ENCODE peak calls at places on chromosomes 4 and X, in nine cellular contexts. G is D721Med; S is stimulated activated CD4-positive, alpha-beta T cell treated with anti-CD3 and anti-CD28 coated beads, Interleukin-1b, Interleukin-23, amount 100 ng/mL, for 24 hours; U is NCI-H2081; Q is activated CD4-positive, alpha-beta T cell treated with anti-CD3 and anti-CD28 coated beads, Interleukin-2, amount 50 U/mL, for 1 hour; J is fibroblast of lung; Y is central memory CD4-positive, alpha-beta T cell; K is activated T-helper 1 cell treated with anti-CD3 and anti-CD28 coated beads, Interleukin-12 subunit alpha, Interleukin-12 subunit beta, Interleukin-2, Interleukin-4 antibody, amounts not matched to agents 30 ng/mL and 10 ng/mL and 1 ng/mL, durations not matched to agents 14 hours and 24 hours and 36 hours; W is HS-5. A is an unnamed sample.

GRCh38 chrX:23012636-23013035 is 12.9 kb downstream of the DDX53 start:
- DNase-seq in Q (no peak), J (no peak), G (no peak), K (no peak), S (no peak), Y (no peak), W (no peak), U (no peak), A (no peak)

GRCh38 chrX:22314692-22315091 is 42.0 kb downstream of the CBLL2 start:
- DNase-seq in Y (no peak), Q (no peak), K (no peak), J (peak), G (no peak), W (no peak), S (no peak), U (no peak), A (no peak)

GRCh38 chr4:11367371-11367770 is 61.3 kb downstream of the HS3ST1 start:
- DNase-seq in Y (no peak), G (no peak), Q (no peak), U (no peak), J (peak), S (no peak), W (no peak), K (no peak), A (no peak)

GRCh38 chr4:182716207-182716606 is 201.0 kb downstream of the DCTD start:
- DNase-seq in U (no peak), S (no peak), Q (no peak), K (no peak), Y (no peak), W (no peak), J (no peak), G (no peak), A (no peak)

GRCh38 chr4:151176711-151177110 is 77.3 kb downstream of the RPS3A start:
- DNase-seq in G (no peak), K (no peak), U (no peak), Q (no peak), S (no peak), J (no peak), Y (no peak), W (no peak), A (no peak)

GRCh38 chr4:165077034-165077578 is 23.4 kb downstream of the TRIM75 start:
- DNase-seq in K (no peak), S (no peak), G (no peak), U (no peak), J (no peak), Q (no peak), Y (no peak), W (no peak), A (no peak)

GRCh38 chrX:34509394-34509793 is 147.7 kb downstream of the TMEM47 start:
- DNase-seq in Y (no peak), W (no peak), Q (no peak), K (no peak), J (no peak), U (no peak), S (no peak), G (no peak), A (no peak)

GRCh38 chr4:41865981-41866798 is 69.0 kb upstream of the TMEM33 start:
- DNase-seq in G (no peak), J (no peak), K (no peak), U (no peak), Y (no peak), S (no peak), Q (no peak), W (no peak), A (no peak)

GRCh38 chrX:151901821-151902220 is 10.9 kb upstream of the MAGEA4 start:
- DNase-seq in U (no peak), Y (no peak), K (no peak), S (no peak), J (no peak), W (no peak), Q (no peak), G (no peak), A (no peak)

A was measured in HL-60.